ENCODE peak calls at places on chromosomes 2 and 18, in seven cellular contexts. K is fibroblast of mammary gland; L is EH; P is left kidney; B is CD8-positive, alpha-beta memory T cell; G is thoracic aorta; D is AG04449. F is an unnamed sample.

GRCh38 chr2:190352668-190353536 is 9.5 kb downstream of the INPP1 start:
- DNase-seq in L (no peak), B (no peak), G (no peak), D (no peak), P (no peak), K (peak), F (no peak)

GRCh38 chr2:230865324-230865765 is 603 bp downstream of the ITM2C start:
- DNase-seq in L (peak), G (no peak), P (peak), B (no peak), D (no peak), K (no peak), F (no peak)

GRCh38 chr2:120452945-120453634 is 107.2 kb downstream of the INHBB start:
- DNase-seq in B (no peak), D (no peak), K (no peak), G (no peak), L (no peak), P (no peak), F (no peak)

GRCh38 chr2:196703660-196704209 is 64.2 kb downstream of the CCDC150 start:
- DNase-seq in G (no peak), K (peak), L (peak), B (no peak), D (no peak), P (no peak), F (no peak)

GRCh38 chr2:39434233-39434897 is 2.7 kb downstream of the MAP4K3 start:
- DNase-seq in L (no peak), D (no peak), B (no peak), G (no peak), K (no peak), P (no peak), F (no peak)

GRCh38 chr18:9422816-9423519 is 52.3 kb upstream of the RALBP1 start:
- DNase-seq in G (no peak), P (no peak), B (no peak), D (no peak), K (no peak), L (no peak), F (no peak)

GRCh38 chr2:225400060-225400511 is 576 bp downstream of the NYAP2 start:
- DNase-seq in K (peak), P (peak), L (peak), B (no peak), G (no peak), D (no peak), F (no peak)

GRCh38 chr2:10772201-10772867 is 40.3 kb downstream of the PDIA6 start:
- DNase-seq in D (no peak), K (no peak), G (no peak), L (no peak), B (no peak), P (no peak), F (no peak)

GRCh38 chr18:59810740-59811520 is 88.9 kb upstream of the PMAIP1 start:
- DNase-seq in P (no peak), B (no peak), K (peak), D (no peak), L (no peak), G (no peak), F (no peak)

GRCh38 chr2:169739351-169739750 is 5.7 kb downstream of the KLHL23 start:
- DNase-seq in G (no peak), P (no peak), L (no peak), B (no peak), K (no peak), D (no peak), F (no peak)

GRCh38 chr2:86783615-86784339 is 6.9 kb downstream of the CD8A start:
- DNase-seq in K (no peak), G (no peak), D (no peak), L (no peak), P (no peak), B (peak), F (no peak)

GRCh38 chr2:143336719-143337210 is 207.5 kb downstream of the ARHGAP15 start:
- DNase-seq in L (no peak), K (no peak), G (no peak), P (no peak), B (no peak), D (no peak), F (no peak)

GRCh38 chr18:394276-394996 is 106.1 kb downstream of the COLEC12 start:
- DNase-seq in L (no peak), B (no peak), G (no peak), P (no peak), K (no peak), D (no peak), F (no peak)

GRCh38 chr2:241546771-241547498 is 11.6 kb upstream of the BOK start:
- DNase-seq in P (peak), B (no peak), D (peak), L (peak), G (no peak), K (peak), F (no peak)

GRCh38 chr2:206379321-206379720 is 64.0 kb upstream of the ADAM23 start:
- DNase-seq in L (no peak), P (peak), B (no peak), K (no peak), D (no peak), G (no peak), F (no peak)

GRCh38 chr2:145692971-145693478 is 1173.1 kb upstream of the ZEB2 start:
- DNase-seq in D (no peak), B (no peak), K (peak), G (no peak), L (peak), P (no peak), F (no peak)

GRCh38 chr2:213336253-213336770 is 52.0 kb downstream of the SPAG16 start:
- DNase-seq in K (no peak), P (no peak), B (no peak), L (no peak), G (no peak), D (no peak), F (no peak)

GRCh38 chr2:147275943-147276342 is 568.9 kb upstream of the ACVR2A start:
- DNase-seq in G (no peak), D (no peak), L (no peak), P (no peak), K (no peak), B (no peak), F (no peak)

GRCh38 chr2:173459363-173459762 is 104.7 kb downstream of the CDCA7 start:
- DNase-seq in G (no peak), K (no peak), P (peak), B (no peak), D (no peak), L (no peak), F (no peak)

GRCh38 chr2:144390424-144391020 is 129.4 kb downstream of the ZEB2 start:
- DNase-seq in L (peak), B (no peak), K (no peak), G (no peak), D (no peak), P (no peak), F (no peak)

GRCh38 chr2:162914161-162914560 is 75.6 kb upstream of the KCNH7 start:
- DNase-seq in D (no peak), K (no peak), B (no peak), P (no peak), G (no peak), L (no peak), F (no peak)

GRCh38 chr2:101696272-101697123 is 1.0 kb upstream of the MAP4K4 start:
- DNase-seq in P (no peak), G (no peak), K (no peak), B (no peak), D (no peak), L (peak), F (no peak)

GRCh38 chr2:177553176-177553909 is 160.8 kb downstream of the AGPS start:
- DNase-seq in K (peak), D (no peak), L (peak), G (no peak), P (no peak), B (no peak), F (no peak)

GRCh38 chr18:73164430-73164829 is 296.6 kb upstream of the NETO1 start:
- DNase-seq in G (no peak), P (no peak), D (no peak), L (no peak), B (no peak), K (no peak), F (no peak)

GRCh38 chr2:15750433-15750814 is 158.8 kb downstream of the DDX1 start:
- DNase-seq in G (no peak), P (no peak), D (no peak), K (no peak), B (no peak), L (no peak), F (no peak)

GRCh38 chr18:79403723-79404566 is 8.2 kb downstream of the NFATC1 start:
- DNase-seq in B (no peak), L (no peak), P (no peak), D (no peak), G (no peak), K (no peak), F (no peak)

GRCh38 chr2:100941646-100942240 is 60.3 kb upstream of the RPL31 start:
- DNase-seq in L (peak), G (no peak), K (peak), D (no peak), P (no peak), B (no peak), F (no peak)

GRCh38 chr2:95346236-95346737 is 49.1 kb downstream of the KCNIP3 start:
- DNase-seq in D (no peak), P (peak), B (no peak), K (peak), L (peak), G (no peak), F (no peak)

GRCh38 chr2:28355521-28356094 is 37.0 kb upstream of the FOSL2 start:
- DNase-seq in D (no peak), L (peak), P (peak), B (no peak), K (no peak), G (no peak), F (no peak)

GRCh38 chr18:58997811-58998337 is 133.2 kb downstream of the ZNF532 start:
- DNase-seq in D (peak), L (peak), P (no peak), G (peak), B (no peak), K (peak), F (no peak)

GRCh38 chr2:58562281-58562680 is 321.2 kb upstream of the FANCL start:
- DNase-seq in P (peak), D (peak), B (no peak), L (peak), K (no peak), G (no peak), F (no peak)

GRCh38 chr2:240868286-240869108 is at the start of gene AGXT:
- DNase-seq in B (no peak), L (peak), P (no peak), D (no peak), K (peak), G (no peak), F (no peak)

GRCh38 chr2:229896857-229897256 is 25.0 kb downstream of the TRIP12 start:
- DNase-seq in K (no peak), P (no peak), L (no peak), G (no peak), B (no peak), D (no peak), F (peak)

GRCh38 chr2:238987352-238987981 is 139.6 kb downstream of the TWIST2 start:
- DNase-seq in K (no peak), B (no peak), P (no peak), L (no peak), G (no peak), D (no peak), F (no peak)

GRCh38 chr2:40230717-40231300 is 221.1 kb downstream of the SLC8A1 start:
- DNase-seq in D (no peak), B (no peak), L (peak), G (no peak), P (no peak), K (peak), F (no peak)

F was measured in CD4-positive, CD25-positive, alpha-beta regulatory T cell.